ENCODE peak calls at places on chromosome 11, in nine cellular contexts. F, Q, N, J, B, P, V, U and C are unnamed samples.

GRCh38 chr11:71934213-71934612 is 5.4 kb downstream of the RNF121 start:
- DNase-seq in U (no peak), B (no peak), J (no peak), Q (no peak), N (no peak), F (no peak), V (no peak), P (no peak), C (no peak)

GRCh38 chr11:118202599-118203422 is 22.0 kb downstream of the JAML start:
- DNase-seq in Q (peak), V (no peak), U (no peak), N (no peak), F (peak), B (no peak), P (no peak), J (no peak), C (no peak)

GRCh38 chr11:9074338-9075029 is 16.9 kb downstream of the SCUBE2 start:
- DNase-seq in B (no peak), J (no peak), N (no peak), P (no peak), V (no peak), Q (no peak), F (no peak), U (no peak), C (no peak)

GRCh38 chr11:59263225-59263894 is 50.6 kb upstream of the MPEG1 start:
- DNase-seq in Q (no peak), U (no peak), F (peak), V (no peak), J (no peak), P (no peak), N (no peak), B (no peak), C (no peak)

GRCh38 chr11:58923300-58923788 is 15.9 kb upstream of the GLYATL1 start:
- DNase-seq in U (peak), J (no peak), N (no peak), B (no peak), Q (no peak), F (peak), V (no peak), P (no peak), C (peak)

GRCh38 chr11:120104041-120104440 is 33.9 kb downstream of the TRIM29 start:
- DNase-seq in V (no peak), F (no peak), Q (no peak), N (no peak), B (no peak), U (no peak), J (no peak), P (no peak), C (no peak)

GRCh38 chr11:125457814-125458343 is 38.2 kb downstream of the FEZ1 start:
- DNase-seq in P (no peak), B (peak), V (peak), N (no peak), U (no peak), Q (no peak), J (no peak), F (peak), C (no peak)

GRCh38 chr11:37788141-37788877 is 1190.3 kb upstream of the RAG2 start:
- DNase-seq in N (peak), U (no peak), F (no peak), P (no peak), B (no peak), V (no peak), Q (no peak), J (no peak), C (no peak)

GRCh38 chr11:78583889-78584288 is 9.2 kb upstream of the NARS2 start:
- DNase-seq in B (no peak), U (no peak), J (no peak), F (no peak), Q (no peak), P (no peak), V (no peak), N (no peak), C (no peak)

GRCh38 chr11:79314906-79315689 is 125.7 kb downstream of the TENM4 start:
- DNase-seq in J (no peak), U (no peak), N (peak), F (no peak), B (no peak), P (no peak), Q (no peak), V (no peak), C (peak)

GRCh38 chr11:72814831-72815618 is 814 bp downstream of the ATG16L2 start:
- DNase-seq in P (peak), B (no peak), J (peak), N (no peak), V (no peak), F (peak), Q (no peak), U (peak), C (peak)

GRCh38 chr11:93633835-93634234 is 27.6 kb upstream of the CEP295 start:
- DNase-seq in J (no peak), V (no peak), U (no peak), F (no peak), B (no peak), P (no peak), N (no peak), Q (no peak), C (no peak)

GRCh38 chr11:130068986-130069683 is 559 bp upstream of the APLP2 start:
- DNase-seq in Q (peak), B (peak), F (no peak), J (peak), N (peak), P (no peak), U (peak), V (peak), C (peak)

GRCh38 chr11:110121204-110121603 is 28.0 kb downstream of the ZC3H12C start:
- DNase-seq in U (peak), V (no peak), J (no peak), N (peak), P (no peak), Q (no peak), F (no peak), B (no peak), C (no peak)